ENCODE peak calls at places on chromosomes 4 and X, in six cellular contexts. R is activated T-cell treated with anti-CD3 and anti-CD28 coated beads, Interleukin-2, amount 50 U/mL, for 72 hours; G is mesenchymal stem cell; P is OCI-M1; K is CD4-positive, alpha-beta memory T cell; E is A549. H is an unnamed sample.

GRCh38 chr4:116598155-116598979 is 487.0 kb downstream of the TRAM1L1 start:
- DNase-seq in E (no peak), R (no peak), G (no peak), P (no peak), K (no peak), H (no peak)

GRCh38 chr4:153209410-153209809 is 5.2 kb downstream of the TRIM2 start:
- DNase-seq in P (no peak), E (no peak), K (no peak), R (no peak), G (no peak), H (no peak)

GRCh38 chrX:16771483-16772398 is 14.5 kb upstream of the TXLNG start:
- DNase-seq in R (no peak), K (no peak), E (peak), G (peak), P (peak), H (no peak)

GRCh38 chrX:79231662-79232061 is 87.2 kb downstream of the GPR174 start:
- DNase-seq in G (no peak), K (no peak), E (no peak), R (no peak), P (no peak), H (no peak)

GRCh38 chr4:80124246-80125211 is 51.5 kb upstream of the ANTXR2 start:
- DNase-seq in P (peak), R (no peak), G (no peak), K (no peak), E (no peak), H (no peak)

GRCh38 chr4:5218376-5219069 is 167.2 kb downstream of the STK32B start:
- DNase-seq in P (no peak), E (no peak), G (no peak), K (no peak), R (no peak), H (no peak)

GRCh38 chrX:150692837-150693781 is at the start of gene MTMR1:
- DNase-seq in K (peak), R (peak), E (peak), P (peak), G (no peak), H (peak)

GRCh38 chr4:113094802-113095201 is 45.3 kb downstream of the ANK2 start:
- DNase-seq in R (no peak), G (peak), P (peak), K (no peak), E (peak), H (no peak)

GRCh38 chr4:52822583-52823477 is 39.3 kb upstream of the RASL11B start:
- DNase-seq in E (no peak), P (no peak), G (peak), K (no peak), R (peak), H (peak)

GRCh38 chrX:87664381-87664780 is 146.8 kb downstream of the KLHL4 start:
- DNase-seq in K (no peak), P (peak), R (no peak), E (peak), G (peak), H (no peak)

GRCh38 chr4:113616443-113616842 is 145.1 kb downstream of the CAMK2D start:
- DNase-seq in E (no peak), K (peak), R (no peak), G (no peak), P (no peak), H (no peak)

GRCh38 chr4:179605196-179605595 is 2163.0 kb upstream of the AGA start:
- DNase-seq in K (no peak), G (no peak), P (no peak), E (no peak), R (no peak), H (no peak)

GRCh38 chr4:177579649-177580048 is 137.4 kb upstream of the AGA start:
- DNase-seq in E (no peak), R (no peak), G (no peak), K (no peak), P (peak), H (no peak)

GRCh38 chrX:38803609-38804480 is 2.6 kb downstream of the MID1IP1 start:
- DNase-seq in R (peak), K (peak), G (peak), P (peak), E (peak), H (peak)

GRCh38 chrX:71606536-71607216 is 11.6 kb downstream of the CXCR3 start:
- DNase-seq in G (no peak), E (no peak), R (no peak), P (no peak), K (no peak), H (peak)

GRCh38 chr4:4512282-4512681 is 29.6 kb downstream of the STX18 start:
- DNase-seq in P (no peak), R (no peak), E (no peak), K (no peak), G (no peak), H (no peak)

GRCh38 chrX:44494357-44494756 is 48.3 kb downstream of the FUNDC1 start:
- DNase-seq in P (peak), G (no peak), K (no peak), E (no peak), R (no peak), H (peak)

GRCh38 chrX:42770566-42770965 is 7.4 kb downstream of the PPP1R2C start:
- DNase-seq in E (no peak), R (no peak), K (no peak), P (no peak), G (no peak), H (no peak)

GRCh38 chr4:188971125-188971524 is 831.9 kb downstream of the TRIML1 start:
- DNase-seq in R (no peak), K (no peak), E (no peak), P (peak), G (no peak), H (no peak)

GRCh38 chrX:63426519-63426918 is 75.4 kb upstream of the SPIN4 start:
- DNase-seq in R (no peak), P (no peak), K (no peak), G (no peak), E (no peak), H (no peak)

GRCh38 chr4:184471872-184472539 is 2.3 kb downstream of the IRF2 start:
- DNase-seq in E (no peak), P (peak), R (peak), G (peak), K (peak), H (peak)

GRCh38 chrX:13288671-13289070 is 31.2 kb downstream of the ATXN3L start:
- DNase-seq in E (no peak), K (no peak), P (no peak), R (no peak), G (no peak), H (no peak)

GRCh38 chrX:46125139-46125538 is 420.1 kb downstream of the ZNF674 start:
- DNase-seq in E (no peak), R (no peak), P (peak), G (peak), K (no peak), H (no peak)

GRCh38 chr4:70505152-70505748 is 13.1 kb upstream of the AMTN start:
- DNase-seq in R (peak), E (peak), P (peak), K (peak), G (peak), H (peak)

GRCh38 chrX:55488559-55489314 is 911 bp downstream of the USP51 start:
- DNase-seq in G (peak), K (peak), R (peak), P (peak), E (peak), H (peak)

GRCh38 chrX:57044226-57044625 is 48.9 kb upstream of the SPIN3 start:
- DNase-seq in K (no peak), G (no peak), E (no peak), P (peak), R (no peak), H (no peak)

GRCh38 chr4:4456351-4456750 is 69.4 kb downstream of the NSG1 start:
- DNase-seq in R (no peak), P (no peak), K (no peak), G (peak), E (no peak), H (no peak)

GRCh38 chrX:44675364-44676024 is 132.8 kb upstream of the FUNDC1 start:
- DNase-seq in E (peak), K (no peak), P (peak), R (no peak), G (peak), H (no peak)

GRCh38 chr4:165788686-165789463 is 84.2 kb upstream of the TLL1 start:
- DNase-seq in P (no peak), R (no peak), E (no peak), K (no peak), G (no peak), H (no peak)

GRCh38 chr4:3201718-3202702 is 46.9 kb upstream of the MSANTD1 start:
- DNase-seq in E (no peak), G (peak), R (peak), K (peak), P (peak), H (peak)

GRCh38 chrX:20472148-20472547 is 205.4 kb upstream of the RPS6KA3 start:
- DNase-seq in P (no peak), E (no peak), R (no peak), G (no peak), K (no peak), H (no peak)

H was measured in activated CD8-positive, alpha-beta T cell treated with anti-CD3 and anti-CD28 coated beads, Interleukin-2, amount 10 ng/mL, durations not matched to agents 7 days and 5 days.